ENCODE peak calls at places on chromosomes 6 and 20, in five cellular contexts. Z, V, W, F and A are unnamed samples.

GRCh38 chr6:14066782-14067406 is 50.7 kb upstream of the CD83 start:
- DNase-seq in Z (peak), V (no peak), W (no peak), F (peak), A (peak)

GRCh38 chr6:150691463-150691862 is 91.8 kb downstream of the PLEKHG1 start:
- DNase-seq in Z (no peak), V (no peak), W (no peak), F (no peak), A (no peak)

GRCh38 chr20:57629976-57630525 is 9.8 kb upstream of the ZBP1 start:
- DNase-seq in Z (no peak), V (no peak), W (no peak), F (no peak), A (peak)

GRCh38 chr6:101703311-101703710 is 309.8 kb downstream of the GRIK2 start:
- DNase-seq in Z (no peak), V (no peak), W (no peak), F (no peak), A (no peak)

GRCh38 chr20:34558320-34559202 is at the start of gene MAP1LC3A:
- DNase-seq in Z (peak), V (peak), W (peak), F (peak), A (peak)

GRCh38 chr6:66489269-66489987 is 782.4 kb upstream of the EYS start:
- DNase-seq in Z (no peak), V (no peak), W (no peak), F (no peak), A (no peak)

GRCh38 chr20:44736170-44737021 is 9.3 kb upstream of the KCNK15 start:
- DNase-seq in Z (peak), V (peak), W (peak), F (peak), A (no peak)

GRCh38 chr6:34315256-34315655 is 66.5 kb upstream of the SMIM29 start:
- DNase-seq in Z (no peak), V (no peak), W (no peak), F (no peak), A (no peak)

GRCh38 chr6:74626288-74626687 is 579.6 kb downstream of the COL12A1 start:
- DNase-seq in Z (no peak), V (no peak), W (no peak), F (no peak), A (no peak)

GRCh38 chr20:34540596-34541263 is 17.8 kb upstream of the MAP1LC3A start:
- DNase-seq in Z (no peak), V (no peak), W (no peak), F (no peak), A (no peak)

GRCh38 chr6:72622094-72622540 is 253 bp downstream of the KCNQ5 start:
- DNase-seq in Z (peak), V (no peak), W (no peak), F (peak), A (no peak)

GRCh38 chr6:1890071-1890470 is 280.4 kb downstream of the FOXC1 start:
- DNase-seq in Z (no peak), V (no peak), W (no peak), F (no peak), A (no peak)

GRCh38 chr20:20711413-20711812 is 1.0 kb downstream of the RALGAPA2 start:
- DNase-seq in Z (no peak), V (no peak), W (no peak), F (no peak), A (no peak)

GRCh38 chr6:133623065-133623464 is 265.8 kb upstream of the TCF21 start:
- DNase-seq in Z (no peak), V (no peak), W (no peak), F (peak), A (no peak)

GRCh38 chr6:73372516-73372915 is 2.8 kb upstream of the OOEP start:
- DNase-seq in Z (no peak), V (no peak), W (no peak), F (no peak), A (no peak)

GRCh38 chr20:7967199-7967844 is 27.1 kb upstream of the HAO1 start:
- DNase-seq in Z (no peak), V (no peak), W (no peak), F (peak), A (no peak)

GRCh38 chr6:11363881-11364576 is 131.6 kb upstream of the NEDD9 start:
- DNase-seq in Z (no peak), V (no peak), W (no peak), F (no peak), A (no peak)

GRCh38 chr6:6801635-6802218 is 213.2 kb downstream of the LY86 start:
- DNase-seq in Z (no peak), V (no peak), W (peak), F (no peak), A (no peak)

GRCh38 chr6:45433533-45434400 is 56.0 kb upstream of the SUPT3H start:
- DNase-seq in Z (no peak), V (no peak), W (no peak), F (no peak), A (no peak)

GRCh38 chr20:46151936-46152335 is 33.8 kb downstream of the CD40 start:
- DNase-seq in Z (peak), V (no peak), W (no peak), F (no peak), A (no peak)

GRCh38 chr20:58720890-58721289 is 28.3 kb downstream of the NPEPL1 start:
- DNase-seq in Z (no peak), V (no peak), W (no peak), F (no peak), A (no peak)

GRCh38 chr6:36927691-36928546 is 26.6 kb upstream of the PI16 start:
- DNase-seq in Z (no peak), V (peak), W (no peak), F (no peak), A (no peak)

GRCh38 chr20:22341508-22341907 is 242.9 kb downstream of the FOXA2 start:
- DNase-seq in Z (no peak), V (no peak), W (no peak), F (peak), A (no peak)

DNA sequence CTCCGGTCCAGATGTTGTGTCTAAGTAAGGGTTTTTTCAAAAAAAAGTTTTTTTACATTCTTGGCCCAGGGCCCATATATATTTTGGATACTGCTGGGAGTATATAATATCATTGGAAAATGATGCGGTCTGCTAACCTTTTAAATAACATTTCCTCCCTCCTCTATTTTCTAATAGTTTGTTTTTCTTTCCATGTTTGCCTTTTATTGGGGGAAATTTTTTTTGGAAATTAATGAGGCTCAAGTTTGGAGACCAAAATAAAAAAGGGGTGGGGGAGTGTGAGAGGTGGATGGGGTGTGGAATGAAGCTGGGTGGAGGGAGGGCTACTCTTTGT is 42.8 kb upstream of the FOXP4 start:
- DNase-seq in Z (no peak), V (no peak), W (no peak), F (peak), A (no peak)
- H3K4me3 ChIP-seq in Z (no peak), V (no peak), W (no peak), F (no peak), A (peak)

DNA sequence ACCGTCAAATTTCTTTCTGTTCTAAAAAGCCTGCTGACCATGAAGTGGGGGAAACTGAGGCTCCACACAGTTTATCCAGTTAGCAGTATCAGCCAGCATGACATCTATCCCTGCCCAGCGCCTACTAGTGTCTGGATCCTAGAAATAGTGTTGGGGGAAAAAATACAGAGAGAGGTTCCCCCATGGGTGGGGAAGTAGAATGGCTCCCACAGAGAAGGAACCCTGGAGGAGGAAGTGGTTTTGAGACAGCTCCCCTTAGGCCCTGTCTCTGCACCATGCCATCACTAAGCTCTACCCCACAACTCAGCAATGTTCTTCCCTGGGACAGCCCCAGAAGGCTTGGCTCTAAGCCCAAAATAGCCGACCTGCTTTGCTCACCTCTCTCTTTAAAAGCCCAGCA is 153.4 kb downstream of the MBOAT1 start:
- DNase-seq in Z (no peak), V (no peak), W (no peak), F (no peak), A (no peak)
- TF ChIP-seq CTCF in Z (peak), V (no peak), W (no peak), F (no peak), A (no peak)

GRCh38 chr6:24600903-24601302 is 45.1 kb downstream of the KIAA0319 start:
- DNase-seq in Z (peak), V (no peak), W (no peak), F (no peak), A (no peak)

GRCh38 chr6:24599686-24600399 is 46.1 kb downstream of the KIAA0319 start:
- DNase-seq in Z (no peak), V (no peak), W (no peak), F (no peak), A (no peak)

GRCh38 chr6:24599179-24599578 is 46.8 kb downstream of the KIAA0319 start:
- DNase-seq in Z (no peak), V (no peak), W (no peak), F (no peak), A (no peak)

GRCh38 chr6:24595910-24596525 is 50.0 kb downstream of the KIAA0319 start:
- DNase-seq in Z (no peak), V (no peak), W (no peak), F (no peak), A (no peak)

DNA sequence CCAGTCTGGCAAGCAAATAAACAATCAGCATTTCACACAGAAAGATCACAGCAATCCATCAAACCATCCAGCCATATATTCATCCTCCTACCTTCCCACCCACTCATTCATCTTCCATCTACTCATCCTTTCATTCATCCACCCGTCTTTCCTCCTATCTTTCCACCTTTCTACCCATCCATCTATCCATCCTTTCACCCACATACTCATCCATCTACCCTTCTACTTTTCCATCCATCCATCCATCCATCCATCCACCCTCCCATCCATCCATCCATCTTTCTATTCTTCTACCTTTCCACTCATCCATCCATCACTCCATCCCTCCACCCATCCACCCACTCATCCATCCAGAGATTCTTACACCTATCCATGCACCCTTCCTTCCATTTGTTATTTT is 49.3 kb downstream of the KIAA0319 start:
- DNase-seq in Z (no peak), V (no peak), W (no peak), F (no peak), A (no peak)
- H3K4me3 ChIP-seq in Z (no peak), V (no peak), W (no peak), F (no peak), A (no peak)

GRCh38 chr6:28772480-28773381 is 151.1 kb downstream of the TRIM27 start:
- DNase-seq in Z (peak), V (no peak), W (no peak), F (no peak), A (no peak)

GRCh38 chr6:28769626-28770402 is 154.0 kb downstream of the TRIM27 start:
- DNase-seq in Z (peak), V (peak), W (no peak), F (peak), A (no peak)

GRCh38 chr6:28774292-28775051 is 149.3 kb downstream of the TRIM27 start:
- DNase-seq in Z (no peak), V (no peak), W (no peak), F (no peak), A (no peak)

GRCh38 chr6:28770732-28771131 is 153.1 kb downstream of the TRIM27 start:
- DNase-seq in Z (no peak), V (no peak), W (no peak), F (no peak), A (no peak)

DNA sequence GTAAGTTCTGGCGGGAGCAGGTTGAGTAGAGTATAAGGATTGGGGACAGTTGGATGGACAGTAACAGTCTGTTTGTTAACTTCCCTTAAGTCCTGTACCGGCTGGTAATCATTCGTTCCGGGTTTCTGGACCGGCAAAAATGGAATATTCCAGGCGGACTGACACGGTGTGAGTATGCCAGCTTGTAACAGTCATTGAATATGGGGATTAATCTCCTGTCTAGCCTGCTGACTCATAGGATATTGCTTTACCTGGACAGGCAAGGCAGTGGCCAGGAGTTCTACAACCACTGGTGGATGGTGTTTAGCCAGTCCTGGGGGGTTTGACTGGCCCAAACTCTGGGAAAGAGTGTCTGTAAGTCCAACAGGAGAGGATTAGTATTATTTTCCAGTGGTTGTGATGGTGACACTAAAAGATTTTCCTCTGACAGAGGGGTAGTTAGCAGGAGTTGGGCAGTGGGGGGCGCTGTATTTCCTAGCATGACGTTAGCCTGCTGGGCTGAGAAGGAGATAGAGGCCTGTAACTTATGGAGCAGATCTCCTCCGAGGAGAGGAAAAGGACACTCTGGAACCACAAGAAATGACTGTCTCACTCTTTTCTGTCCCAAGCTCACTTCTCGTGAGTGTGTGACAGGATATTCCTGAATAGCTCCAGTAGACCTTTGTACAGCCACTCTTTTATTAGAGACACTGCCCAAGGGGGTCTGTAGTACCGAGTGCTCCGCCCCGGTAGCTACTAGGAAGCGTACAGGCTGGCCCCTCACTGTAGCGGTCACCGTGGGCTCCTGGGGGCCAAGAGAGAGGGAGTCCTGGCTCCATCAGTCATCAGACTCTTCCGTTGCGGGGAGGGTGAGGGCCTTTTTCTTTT is 152.2 kb downstream of the TRIM27 start:
- DNase-seq in Z (peak), V (no peak), W (no peak), F (no peak), A (no peak)
- TF ChIP-seq CTCF in Z (peak), V (no peak), W (no peak), F (no peak), A (no peak)

GRCh38 chr6:117817992-117818391 is 89.1 kb upstream of the SLC35F1 start:
- DNase-seq in Z (no peak), V (no peak), W (no peak), F (no peak), A (no peak)

GRCh38 chr6:117817499-117817898 is 89.6 kb upstream of the SLC35F1 start:
- DNase-seq in Z (no peak), V (no peak), W (no peak), F (no peak), A (no peak)

DNA sequence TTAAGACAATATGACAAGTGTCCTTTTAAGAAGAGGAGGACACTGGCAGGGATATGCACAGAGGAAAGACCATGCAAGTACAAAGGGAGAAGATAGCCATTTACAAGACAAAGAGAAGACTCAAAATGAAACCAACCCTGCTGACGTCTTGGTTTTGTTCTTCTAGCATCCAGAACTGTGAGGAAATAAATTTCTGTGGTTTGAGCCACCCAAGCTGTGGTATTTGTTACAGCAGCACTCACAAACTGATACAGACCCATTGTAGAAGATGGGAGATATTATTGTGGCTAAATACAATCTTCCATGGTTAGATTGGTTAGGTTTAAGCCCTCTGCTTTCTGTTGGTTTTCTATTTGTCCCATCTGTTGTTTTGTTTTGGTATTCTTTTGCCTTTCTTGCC is 88.6 kb upstream of the SLC35F1 start:
- DNase-seq in Z (no peak), V (no peak), W (no peak), F (no peak), A (no peak)
- H3K4me3 ChIP-seq in Z (no peak), V (no peak), W (no peak), F (no peak), A (no peak)

GRCh38 chr6:2999621-3000455 is at the start of gene NQO2:
- DNase-seq in Z (peak), V (peak), W (peak), F (peak), A (peak)
- TF ChIP-seq CTCF in Z (no peak), V (peak), W (no peak), F (no peak), A (no peak)

DNA sequence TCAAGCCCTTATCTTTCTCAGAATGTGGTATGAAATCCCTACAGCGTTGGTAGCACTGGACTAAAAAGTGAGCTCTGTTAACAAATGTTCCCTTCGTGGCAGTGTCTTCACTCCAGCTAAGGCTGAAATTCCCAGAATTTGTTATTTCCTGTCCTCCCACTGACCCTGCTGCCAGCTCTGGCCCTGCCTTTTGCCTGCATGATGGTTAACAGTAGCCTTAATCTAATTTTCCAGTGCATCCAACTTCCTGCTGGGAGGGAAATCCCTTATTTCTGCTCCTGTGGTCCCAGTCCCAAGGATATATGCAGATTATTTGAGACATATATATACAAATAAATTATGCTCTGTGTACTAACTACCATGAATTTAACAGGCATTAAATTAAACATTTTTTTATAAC is 157.2 kb upstream of the CARMIL1 start:
- DNase-seq in Z (no peak), V (peak), W (no peak), F (no peak), A (peak)
- H3K4me3 ChIP-seq in Z (no peak), V (no peak), W (no peak), F (no peak), A (no peak)